ENCODE peak calls at places on chromosome 14, in seven cellular contexts. V is SJSA1, J is mammary epithelial cell, B is hepatocyte, A is DND-41, L is stomach, Z is GM23248. X is an unnamed sample.

GRCh38 chr14:103007555-103007954 is 49.8 kb downstream of the CDC42BPB start:
- DNase-seq in J (no peak), B (no peak), L (no peak), Z (no peak), V (no peak), A (no peak), X (no peak)

GRCh38 chr14:75440733-75441474 is 13.1 kb downstream of the JDP2 start:
- DNase-seq in V (no peak), B (no peak), J (no peak), Z (peak; percentile 95), A (no peak), L (peak; percentile 53), X (no peak)

GRCh38 chr14:81990312-81990761 is 456.7 kb upstream of the SEL1L start:
- DNase-seq in V (no peak), L (peak; percentile 45), J (peak; percentile 32), B (peak; percentile 78), Z (peak; percentile 46), A (peak; percentile 43), X (peak; percentile 13)

GRCh38 chr14:64654072-64654899 is 49.9 kb upstream of the PLEKHG3 start:
- DNase-seq in Z (peak; percentile 89), A (no peak), J (peak; percentile 91), B (peak; percentile 52), L (no peak), V (no peak), X (no peak)

GRCh38 chr14:38721822-38722431 is 381.1 kb downstream of the SEC23A start:
- DNase-seq in V (peak; percentile 42), B (peak; percentile 78), J (peak; percentile 32), L (peak; percentile 65), Z (peak; percentile 68), A (peak; percentile 46), X (no peak)

GRCh38 chr14:93014038-93015023 is 91.4 kb downstream of the CHGA start:
- DNase-seq in V (no peak), B (no peak), A (no peak), L (no peak), J (no peak), Z (no peak), X (no peak)

GRCh38 chr14:104427126-104427851 is 152.3 kb upstream of the C14orf180 start:
- DNase-seq in A (no peak), Z (no peak), V (no peak), J (no peak), L (peak; percentile 19), B (no peak), X (no peak)

GRCh38 chr14:29061702-29062101 is 295.1 kb downstream of the FOXG1 start:
- DNase-seq in V (no peak), A (no peak), L (no peak), J (no peak), Z (no peak), B (no peak), X (no peak)

GRCh38 chr14:44910826-44911225 is 50.9 kb downstream of the KLHL28 start:
- DNase-seq in Z (no peak), J (no peak), A (no peak), B (no peak), L (no peak), V (no peak), X (no peak)

GRCh38 chr14:24196071-24197061 is 1.1 kb upstream of the TM9SF1 start:
- DNase-seq in L (no peak), A (no peak), V (no peak), B (no peak), Z (peak; percentile 58), J (peak; percentile 17), X (no peak)

GRCh38 chr14:61025239-61026223 is 44.5 kb downstream of the SLC38A6 start:
- DNase-seq in J (peak; percentile 55), L (peak; percentile 56), Z (peak; percentile 87), V (peak; percentile 57), A (peak; percentile 64), B (peak; percentile 75), X (peak; percentile 38)

GRCh38 chr14:102020058-102020971 is 55.9 kb downstream of the DYNC1H1 start:
- DNase-seq in J (peak; percentile 89), Z (peak; percentile 94), B (no peak), V (no peak), L (no peak), A (peak; percentile 31), X (peak; percentile 26)

GRCh38 chr14:76947078-76947837 is 81.2 kb downstream of the IRF2BPL start:
- DNase-seq in J (peak; percentile 83), L (peak; percentile 94), A (peak; percentile 88), V (peak; percentile 91), Z (peak; percentile 96), B (peak; percentile 92), X (peak; percentile 75)

GRCh38 chr14:49240383-49240782 is 345.8 kb downstream of the RPS29 start:
- DNase-seq in L (no peak), A (no peak), V (no peak), B (no peak), J (no peak), Z (no peak), X (no peak)

GRCh38 chr14:55957950-55958349 is 160.3 kb upstream of the PELI2 start:
- DNase-seq in J (peak; percentile 6), L (no peak), V (no peak), B (no peak), A (no peak), Z (no peak), X (no peak)

GRCh38 chr14:63192085-63192484 is 12.2 kb upstream of the RHOJ start:
- DNase-seq in A (no peak), B (no peak), V (no peak), L (no peak), J (no peak), Z (peak; percentile 43), X (no peak)

GRCh38 chr14:80266930-80267329 is 55.6 kb upstream of the DIO2 start:
- DNase-seq in Z (no peak), J (no peak), A (no peak), L (no peak), V (no peak), B (no peak), X (no peak)

DNA sequence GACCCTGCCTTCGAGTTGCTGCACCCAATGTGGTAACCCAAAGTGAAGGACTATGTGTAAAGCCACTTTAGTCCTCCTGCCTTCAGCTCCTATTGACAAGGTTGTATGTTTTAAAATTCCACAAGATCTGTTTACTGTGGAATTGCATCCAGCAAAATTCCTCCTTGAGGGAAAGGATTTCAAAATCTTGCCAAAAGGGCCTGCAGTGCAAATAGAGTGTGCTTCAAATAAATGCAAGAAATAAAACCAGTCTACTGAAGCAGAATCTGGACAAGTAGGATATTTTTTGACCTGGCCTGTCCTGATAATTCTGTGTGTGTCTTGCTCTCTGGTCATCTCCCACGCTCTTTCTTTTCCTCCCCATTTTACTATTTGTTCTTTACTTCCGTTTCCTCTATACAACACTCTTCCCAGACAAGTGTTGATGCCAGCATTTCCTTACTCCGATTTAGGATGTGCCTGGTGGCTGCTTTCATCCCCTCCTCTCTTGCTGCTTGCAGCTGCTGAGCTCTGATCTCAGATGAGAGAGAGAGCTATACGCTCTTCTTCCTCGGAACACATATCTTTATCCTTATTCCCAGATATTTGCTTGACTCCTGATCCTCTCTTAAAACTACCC is 115.9 kb downstream of the GPR135 start:
- DNase-seq in V (no peak), B (no peak), J (no peak), L (no peak), Z (no peak), A (no peak), X (no peak)
- H3K27ac ChIP-seq in V (no peak overlapping the region), B (peak overlapping the region; percentile 85), J (no peak overlapping the region), L (peak overlapping the region; percentile 66), Z (no peak overlapping the region), A (no peak overlapping the region), X (no peak overlapping the region)

GRCh38 chr14:31449136-31449535 is 8.2 kb downstream of the DTD2 start:
- DNase-seq in A (no peak), J (no peak), L (no peak), V (no peak), Z (no peak), B (no peak), X (no peak)
- H3K4me3 ChIP-seq in A (no peak overlapping the region), J (no peak overlapping the region), L (no peak overlapping the region), V (no peak overlapping the region), Z (no peak overlapping the region), B (no peak overlapping the region), X (no peak overlapping the region)

GRCh38 chr14:105859717-105860614 is 333.6 kb downstream of the TMEM121 start:
- DNase-seq in A (peak; percentile 54), Z (no peak), B (no peak), L (peak; percentile 25), J (no peak), V (peak; percentile 32), X (peak; percentile 44)
- H3K9me3 ChIP-seq in A (no peaks in the 10 kb centered on the region), Z (no peaks in the 10 kb centered on the region), B (no peaks in the 10 kb centered on the region), L (no peaks in the 10 kb centered on the region), J (peaks cover 48% of the 10 kb centered on the region), V (peaks cover 7% of the 10 kb centered on the region), X (no peaks in the 10 kb centered on the region)

GRCh38 chr14:68926236-68926635 is 52.9 kb downstream of the ACTN1 start:
- DNase-seq in B (no peak), V (no peak), A (peak; percentile 25), Z (no peak), J (no peak), L (no peak), X (no peak)

GRCh38 chr14:68927089-68927488 is 52.0 kb downstream of the ACTN1 start:
- DNase-seq in A (no peak), B (no peak), V (no peak), J (no peak), Z (no peak), L (no peak), X (no peak)

GRCh38 chr14:68928770-68929550 is 50.1 kb downstream of the ACTN1 start:
- DNase-seq in B (no peak), J (no peak), L (no peak), Z (no peak), V (no peak), A (no peak), X (no peak)

GRCh38 chr14:68929623-68930307 is 49.3 kb downstream of the ACTN1 start:
- DNase-seq in Z (no peak), A (no peak), B (no peak), V (no peak), L (no peak), J (no peak), X (no peak)

DNA sequence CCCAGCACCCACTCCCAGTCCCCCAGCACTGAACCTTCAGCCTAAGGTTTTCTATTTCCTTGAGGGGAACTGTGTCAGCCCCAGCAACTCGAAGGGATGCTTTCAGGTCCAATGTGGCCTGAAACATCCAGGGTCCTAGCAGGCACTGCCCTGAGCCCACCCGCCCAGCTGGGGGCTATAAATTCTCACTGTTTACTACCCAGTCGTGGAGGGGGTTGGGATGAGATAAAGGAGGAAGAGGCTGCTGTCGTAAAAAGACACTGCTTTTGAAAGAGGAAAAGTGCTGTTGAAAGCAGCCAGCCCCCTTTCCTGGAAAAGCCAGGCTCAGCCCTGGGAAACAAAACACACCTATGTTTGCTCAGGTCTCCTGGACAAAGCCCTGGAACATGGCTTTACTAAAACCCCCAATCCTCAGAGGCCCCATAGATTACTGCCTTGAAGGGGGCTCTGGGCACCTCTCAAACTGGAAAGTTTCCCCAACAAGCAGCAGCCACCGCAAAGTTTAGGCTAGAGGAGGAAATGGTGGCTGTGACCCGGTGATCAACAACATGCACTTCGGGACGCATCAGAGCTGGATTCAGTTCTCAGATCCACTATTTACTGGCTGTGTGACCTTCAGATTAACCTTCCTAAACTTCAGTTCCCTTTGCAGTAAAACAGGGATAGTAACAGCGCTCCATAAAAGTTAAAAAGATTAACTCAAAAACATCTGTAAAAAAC is 51.0 kb downstream of the ACTN1 start:
- DNase-seq in A (no peak), J (no peak), L (no peak), Z (no peak), B (no peak), V (no peak), X (no peak)
- H3K27ac ChIP-seq in A (no peak overlapping the region), J (no peak overlapping the region), L (peak overlapping the region; percentile 85), Z (no peak overlapping the region), B (peak overlapping the region; percentile 81), V (no peak overlapping the region), X (no peak overlapping the region)

X was measured in CD4-positive, alpha-beta memory T cell.